ENCODE peak calls at places on chromosomes 13 and 19, in six cellular contexts. One of them, this sample, is unnamed. For H3K9me3 and H3K4me1, the result is how much of the 10 kb centered on the place peaks cover.

GRCh38 chr13:27678306-27679040 is 56.8 kb downstream of the POLR1D start:
- DNase-seq in gastrocnemius medialis: no peak
- DNase-seq in body of pancreas: peak
- DNase-seq in vagina: no peak
- DNase-seq in Peyer's patch: no peak
- DNase-seq in tibial nerve: no peak
- DNase-seq in this sample: no peak

GRCh38 chr13:27559714-27560113 is 60.6 kb downstream of the LNX2 start:
- DNase-seq in Peyer's patch: no peak
- DNase-seq in tibial nerve: no peak
- DNase-seq in body of pancreas: no peak
- DNase-seq in vagina: no peak
- DNase-seq in gastrocnemius medialis: no peak
- DNase-seq in this sample: no peak

GRCh38 chr13:101691326-101691725 is 238.9 kb downstream of the ITGBL1 start:
- DNase-seq in vagina: no peak
- DNase-seq in Peyer's patch: no peak
- DNase-seq in tibial nerve: no peak
- DNase-seq in gastrocnemius medialis: no peak
- DNase-seq in body of pancreas: no peak
- DNase-seq in this sample: no peak

GRCh38 chr13:74206061-74206561 is 71.9 kb upstream of the KLF12 start:
- DNase-seq in tibial nerve: no peak
- DNase-seq in vagina: no peak
- DNase-seq in gastrocnemius medialis: no peak
- DNase-seq in body of pancreas: no peak
- DNase-seq in Peyer's patch: no peak
- DNase-seq in this sample: no peak

GRCh38 chr13:51148223-51148951 is 37.3 kb upstream of the C13orf42 start:
- DNase-seq in vagina: peak
- DNase-seq in body of pancreas: no peak
- DNase-seq in tibial nerve: no peak
- DNase-seq in gastrocnemius medialis: no peak
- DNase-seq in Peyer's patch: no peak
- DNase-seq in this sample: no peak

GRCh38 chr19:3358392-3358918 is 7.9 kb upstream of the NFIC start:
- DNase-seq in Peyer's patch: no peak
- DNase-seq in gastrocnemius medialis: no peak
- DNase-seq in body of pancreas: peak
- DNase-seq in vagina: no peak
- DNase-seq in tibial nerve: no peak
- DNase-seq in this sample: no peak

GRCh38 chr13:76729690-76730089 is 156.5 kb downstream of the KCTD12 start:
- DNase-seq in body of pancreas: no peak
- DNase-seq in Peyer's patch: no peak
- DNase-seq in tibial nerve: no peak
- DNase-seq in vagina: no peak
- DNase-seq in gastrocnemius medialis: no peak
- DNase-seq in this sample: no peak

GRCh38 chr19:54426291-54426918 is 11.1 kb downstream of the TTYH1 start:
- DNase-seq in tibial nerve: no peak
- DNase-seq in Peyer's patch: no peak
- DNase-seq in gastrocnemius medialis: no peak
- DNase-seq in vagina: no peak
- DNase-seq in body of pancreas: no peak
- DNase-seq in this sample: no peak

GRCh38 chr19:51014242-51014641 is 5.3 kb downstream of the KLK10 start:
- DNase-seq in body of pancreas: no peak
- DNase-seq in tibial nerve: no peak
- DNase-seq in gastrocnemius medialis: no peak
- DNase-seq in vagina: no peak
- DNase-seq in Peyer's patch: no peak
- DNase-seq in this sample: no peak

GRCh38 chr13:35349673-35350278 is 126.7 kb downstream of the MAB21L1 start:
- DNase-seq in vagina: no peak
- DNase-seq in Peyer's patch: no peak
- DNase-seq in gastrocnemius medialis: peak
- DNase-seq in tibial nerve: no peak
- DNase-seq in body of pancreas: no peak
- DNase-seq in this sample: no peak

GRCh38 chr13:44591316-44591715 is 15.2 kb upstream of the TSC22D1 start:
- DNase-seq in gastrocnemius medialis: no peak
- DNase-seq in vagina: no peak
- DNase-seq in Peyer's patch: no peak
- DNase-seq in tibial nerve: no peak
- DNase-seq in body of pancreas: no peak
- DNase-seq in this sample: no peak

GRCh38 chr19:30686252-30686762 is 314.1 kb downstream of the ZNF536 start:
- DNase-seq in Peyer's patch: no peak
- DNase-seq in vagina: no peak
- DNase-seq in tibial nerve: no peak
- DNase-seq in body of pancreas: no peak
- DNase-seq in gastrocnemius medialis: no peak
- DNase-seq in this sample: no peak

GRCh38 chr13:41563501-41564001 is 106.2 kb downstream of the RGCC start:
- DNase-seq in Peyer's patch: no peak
- DNase-seq in vagina: no peak
- DNase-seq in tibial nerve: no peak
- DNase-seq in gastrocnemius medialis: no peak
- DNase-seq in body of pancreas: no peak
- DNase-seq in this sample: no peak

GRCh38 chr13:41533676-41534075 is 76.3 kb downstream of the RGCC start:
- DNase-seq in tibial nerve: peak
- DNase-seq in vagina: peak
- DNase-seq in body of pancreas: no peak
- DNase-seq in gastrocnemius medialis: no peak
- DNase-seq in Peyer's patch: no peak
- DNase-seq in this sample: no peak

GRCh38 chr13:100108913-100109507 is 20.1 kb downstream of the PCCA start:
- DNase-seq in body of pancreas: no peak
- DNase-seq in Peyer's patch: no peak
- DNase-seq in gastrocnemius medialis: no peak
- DNase-seq in vagina: no peak
- DNase-seq in tibial nerve: no peak
- DNase-seq in this sample: no peak

GRCh38 chr13:78714717-78715116 is 55.8 kb upstream of the OBI1 start:
- DNase-seq in body of pancreas: no peak
- DNase-seq in Peyer's patch: no peak
- DNase-seq in tibial nerve: no peak
- DNase-seq in vagina: no peak
- DNase-seq in gastrocnemius medialis: no peak
- DNase-seq in this sample: no peak

GRCh38 chr19:18650048-18650435 is 13.2 kb downstream of the KLHL26 start:
- DNase-seq in tibial nerve: peak
- DNase-seq in Peyer's patch: no peak
- DNase-seq in body of pancreas: no peak
- DNase-seq in vagina: no peak
- DNase-seq in gastrocnemius medialis: peak
- DNase-seq in this sample: no peak

GRCh38 chr13:20360835-20361412 is 128.8 kb upstream of the GJB6 start:
- DNase-seq in gastrocnemius medialis: no peak
- DNase-seq in body of pancreas: no peak
- DNase-seq in vagina: no peak
- DNase-seq in tibial nerve: no peak
- DNase-seq in Peyer's patch: no peak
- DNase-seq in this sample: no peak

GRCh38 chr13:52848455-52849190 is at the start of gene PCDH8:
- DNase-seq in Peyer's patch: no peak
- DNase-seq in tibial nerve: peak
- DNase-seq in gastrocnemius medialis: no peak
- DNase-seq in body of pancreas: peak
- DNase-seq in vagina: no peak
- DNase-seq in this sample: no peak

GRCh38 chr19:14116525-14116917 is 1.0 kb downstream of the PRKACA start:
- DNase-seq in Peyer's patch: no peak
- DNase-seq in gastrocnemius medialis: no peak
- DNase-seq in vagina: no peak
- DNase-seq in body of pancreas: no peak
- DNase-seq in tibial nerve: no peak
- DNase-seq in this sample: no peak

GRCh38 chr19:45340232-45340898 is at the start of gene KLC3:
- DNase-seq in gastrocnemius medialis: no peak
- DNase-seq in tibial nerve: no peak
- DNase-seq in Peyer's patch: no peak
- DNase-seq in vagina: no peak
- DNase-seq in body of pancreas: peak
- DNase-seq in this sample: no peak

GRCh38 chr19:3338541-3339181 is 27.7 kb upstream of the NFIC start:
- DNase-seq in Peyer's patch: peak
- DNase-seq in tibial nerve: no peak
- DNase-seq in vagina: no peak
- DNase-seq in body of pancreas: peak
- DNase-seq in gastrocnemius medialis: no peak
- DNase-seq in this sample: peak

GRCh38 chr13:34207334-34207733 is 389.4 kb downstream of the RFC3 start:
- DNase-seq in vagina: no peak
- DNase-seq in Peyer's patch: no peak
- DNase-seq in body of pancreas: peak
- DNase-seq in gastrocnemius medialis: no peak
- DNase-seq in tibial nerve: no peak
- DNase-seq in this sample: peak

GRCh38 chr19:16001481-16002312 is 52.9 kb downstream of the OR10H4 start:
- DNase-seq in gastrocnemius medialis: no peak
- DNase-seq in tibial nerve: peak
- DNase-seq in vagina: no peak
- DNase-seq in body of pancreas: peak
- DNase-seq in Peyer's patch: no peak
- DNase-seq in this sample: no peak

GRCh38 chr13:93915269-93915809 is 564.1 kb downstream of the DCT start:
- DNase-seq in Peyer's patch: no peak
- DNase-seq in gastrocnemius medialis: no peak
- DNase-seq in vagina: no peak
- DNase-seq in tibial nerve: no peak
- DNase-seq in body of pancreas: no peak
- DNase-seq in this sample: no peak

GRCh38 chr19:33726756-33727155 is 69.9 kb upstream of the KCTD15 start:
- DNase-seq in Peyer's patch: no peak
- DNase-seq in gastrocnemius medialis: no peak
- DNase-seq in tibial nerve: no peak
- DNase-seq in body of pancreas: no peak
- DNase-seq in vagina: no peak
- DNase-seq in this sample: no peak

GRCh38 chr19:53332484-53332883 is 1.1 kb upstream of the ZNF845 start:
- DNase-seq in tibial nerve: no peak
- DNase-seq in Peyer's patch: no peak
- DNase-seq in vagina: no peak
- DNase-seq in body of pancreas: no peak
- DNase-seq in gastrocnemius medialis: no peak
- DNase-seq in this sample: no peak

GRCh38 chr13:93116809-93117208 is 109.8 kb upstream of the GPC6 start:
- DNase-seq in Peyer's patch: no peak
- DNase-seq in body of pancreas: no peak
- DNase-seq in tibial nerve: no peak
- DNase-seq in vagina: no peak
- DNase-seq in gastrocnemius medialis: no peak
- DNase-seq in this sample: no peak

GRCh38 chr19:45179848-45180370 is 1.3 kb downstream of the BLOC1S3 start:
- DNase-seq in body of pancreas: no peak
- DNase-seq in tibial nerve: no peak
- DNase-seq in Peyer's patch: no peak
- DNase-seq in gastrocnemius medialis: no peak
- DNase-seq in vagina: no peak
- DNase-seq in this sample: no peak

GRCh38 chr19:19067276-19068072 is 3.7 kb downstream of the SLC25A42 start:
- DNase-seq in gastrocnemius medialis: peak
- DNase-seq in Peyer's patch: no peak
- DNase-seq in tibial nerve: no peak
- DNase-seq in vagina: no peak
- DNase-seq in body of pancreas: no peak
- DNase-seq in this sample: no peak

DNA sequence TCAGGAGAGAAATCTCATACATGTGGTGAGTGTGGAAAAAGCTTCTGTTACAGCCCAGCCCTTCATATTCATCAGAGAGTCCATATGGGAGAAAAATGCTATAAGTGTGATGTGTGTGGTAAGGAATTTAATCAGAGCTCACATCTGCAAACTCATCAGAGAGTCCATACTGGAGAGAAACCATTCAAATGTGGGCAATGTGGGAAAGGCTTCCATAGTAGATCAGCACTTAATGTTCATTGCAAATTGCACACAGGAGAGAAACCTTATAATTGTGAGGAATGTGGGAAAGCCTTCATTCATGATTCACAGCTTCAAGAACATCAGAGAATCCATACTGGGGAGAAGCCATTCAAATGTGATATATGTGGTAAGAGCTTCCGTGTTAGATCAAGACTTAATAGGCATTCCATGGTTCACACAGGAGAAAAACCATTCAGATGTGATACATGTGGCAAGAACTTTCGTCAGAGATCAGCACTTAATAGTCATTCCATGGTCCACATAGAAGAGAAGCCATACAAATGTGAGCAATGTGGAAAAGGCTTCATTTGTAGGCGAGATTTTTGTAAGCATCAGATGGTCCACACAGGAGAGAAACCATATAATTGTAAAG is 15.2 kb downstream of the ZNF221 start:
- DNase-seq in tibial nerve: no peak
- DNase-seq in gastrocnemius medialis: no peak
- DNase-seq in vagina: no peak
- DNase-seq in body of pancreas: no peak
- DNase-seq in Peyer's patch: no peak
- DNase-seq in this sample: no peak
- H3K9me3 ChIP-seq in tibial nerve: half or more
- H3K9me3 ChIP-seq in gastrocnemius medialis: half or more
- H3K9me3 ChIP-seq in vagina: half or more
- H3K9me3 ChIP-seq in body of pancreas: half or more
- H3K9me3 ChIP-seq in Peyer's patch: under half
- H3K9me3 ChIP-seq in this sample: under half

DNA sequence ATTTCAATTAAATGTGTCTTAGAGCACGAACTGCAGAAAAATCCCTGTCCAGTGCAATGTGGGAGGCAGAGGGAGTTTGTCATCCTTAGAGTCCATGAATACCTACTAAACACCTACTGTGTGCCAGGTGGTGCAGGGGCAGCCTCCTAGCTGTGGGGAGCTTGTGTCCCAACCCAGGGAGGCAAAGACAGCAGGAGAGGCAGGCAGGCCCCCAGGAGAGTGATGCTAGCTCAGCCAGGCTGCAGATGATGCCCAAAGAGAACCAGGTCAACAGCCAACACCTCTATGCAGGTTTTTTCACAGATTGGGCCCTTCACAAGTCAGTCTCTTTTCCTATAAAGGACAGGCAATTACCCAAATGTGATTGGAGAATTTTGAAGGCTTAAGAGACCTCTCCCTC is 108.2 kb upstream of the UQCRFS1 start:
- DNase-seq in tibial nerve: no peak
- DNase-seq in body of pancreas: no peak
- DNase-seq in vagina: peak
- DNase-seq in gastrocnemius medialis: no peak
- DNase-seq in Peyer's patch: no peak
- DNase-seq in this sample: no peak
- TF ChIP-seq POLR2A in tibial nerve: no peak
- TF ChIP-seq POLR2A in body of pancreas: no peak
- TF ChIP-seq POLR2A in vagina: no peak
- TF ChIP-seq POLR2A in gastrocnemius medialis: no peak
- TF ChIP-seq POLR2A in Peyer's patch: no peak
- TF ChIP-seq POLR2A in this sample: no peak

GRCh38 chr13:46178143-46178542 is 3.8 kb downstream of the LCP1 start:
- DNase-seq in body of pancreas: no peak
- DNase-seq in gastrocnemius medialis: no peak
- DNase-seq in vagina: no peak
- DNase-seq in Peyer's patch: no peak
- DNase-seq in tibial nerve: peak
- DNase-seq in this sample: no peak
- H3K4me1 ChIP-seq in body of pancreas: under half
- H3K4me1 ChIP-seq in gastrocnemius medialis: under half
- H3K4me1 ChIP-seq in vagina: under half
- H3K4me1 ChIP-seq in Peyer's patch: under half
- H3K4me1 ChIP-seq in tibial nerve: under half
- H3K4me1 ChIP-seq in this sample: under half

GRCh38 chr19:11861301-11861700 is 12.8 kb downstream of the ZNF439 start:
- DNase-seq in gastrocnemius medialis: no peak
- DNase-seq in tibial nerve: no peak
- DNase-seq in body of pancreas: no peak
- DNase-seq in vagina: no peak
- DNase-seq in Peyer's patch: no peak
- DNase-seq in this sample: no peak
- H3K9me3 ChIP-seq in gastrocnemius medialis: under half
- H3K9me3 ChIP-seq in tibial nerve: half or more
- H3K9me3 ChIP-seq in body of pancreas: under half
- H3K9me3 ChIP-seq in vagina: under half
- H3K9me3 ChIP-seq in Peyer's patch: under half
- H3K9me3 ChIP-seq in this sample: under half